ENCODE peak calls at places on chromosomes 11 and 22, in five cellular contexts. Z, L, I, Q and R are unnamed samples.

GRCh38 chr11:6755303-6755952 is 16.3 kb downstream of the OR2AG2 start:
- DNase-seq in Z (peak; percentile 63), L (peak; percentile 10), I (peak; percentile 58), Q (no peak), R (peak; percentile 24)

GRCh38 chr11:114149689-114150407 is 90.3 kb downstream of the ZBTB16 start:
- DNase-seq in Z (no peak), L (no peak), I (no peak), Q (no peak), R (no peak)

GRCh38 chr22:32020117-32020516 is 22.9 kb upstream of the SLC5A1 start:
- DNase-seq in Z (no peak), L (peak; percentile 5), I (no peak), Q (no peak), R (peak; percentile 51)

GRCh38 chr11:35035894-35036408 is 103.0 kb upstream of the CD44 start:
- DNase-seq in Z (no peak), L (no peak), I (no peak), Q (peak; percentile 85), R (no peak)

GRCh38 chr22:24427500-24428164 is at the start of gene ADORA2A:
- DNase-seq in Z (no peak), L (no peak), I (no peak), Q (peak; percentile 35), R (no peak)

GRCh38 chr11:107710301-107710700 is 1.6 kb downstream of the SLN start:
- DNase-seq in Z (no peak), L (no peak), I (no peak), Q (no peak), R (no peak)

GRCh38 chr11:132258865-132259264 is 888.5 kb downstream of the NTM start:
- DNase-seq in Z (no peak), L (no peak), I (no peak), Q (no peak), R (no peak)

GRCh38 chr22:25081409-25081824 is 118.2 kb upstream of the CRYBB3 start:
- DNase-seq in Z (peak; percentile 66), L (peak; percentile 56), I (peak; percentile 45), Q (no peak), R (peak; percentile 15)

GRCh38 chr11:12287009-12287373 is 90.4 kb upstream of the PARVA start:
- DNase-seq in Z (peak; percentile 31), L (peak; percentile 36), I (no peak), Q (no peak), R (peak; percentile 47)

GRCh38 chr11:76560219-76560618 is 110.3 kb downstream of the LRRC32 start:
- DNase-seq in Z (no peak), L (no peak), I (no peak), Q (no peak), R (peak; percentile 40)

GRCh38 chr11:83970061-83970671 is 684.0 kb upstream of the CCDC90B start:
- DNase-seq in Z (no peak), L (no peak), I (no peak), Q (peak; percentile 63), R (no peak)

GRCh38 chr11:103624708-103625623 is 411.5 kb upstream of the DDI1 start:
- DNase-seq in Z (no peak), L (no peak), I (no peak), Q (no peak), R (no peak)

GRCh38 chr11:118057424-118058145 is 19.3 kb upstream of the TMPRSS4 start:
- DNase-seq in Z (no peak), L (no peak), I (no peak), Q (no peak), R (no peak)

GRCh38 chr11:101010899-101011298 is 118.7 kb downstream of the PGR start:
- DNase-seq in Z (no peak), L (no peak), I (no peak), Q (no peak), R (no peak)

GRCh38 chr11:72573380-72573949 is 100.8 kb downstream of the PDE2A start:
- DNase-seq in Z (peak; percentile 85), L (peak; percentile 9), I (peak; percentile 88), Q (no peak), R (peak; percentile 23)

GRCh38 chr11:72574046-72574445 is 100.2 kb downstream of the PDE2A start:
- DNase-seq in Z (no peak), L (no peak), I (no peak), Q (no peak), R (no peak)

GRCh38 chr11:72570893-72571741 is 103.1 kb downstream of the PDE2A start:
- DNase-seq in Z (no peak), L (no peak), I (no peak), Q (no peak), R (no peak)

GRCh38 chr11:72568861-72569260 is 105.4 kb downstream of the PDE2A start:
- DNase-seq in Z (no peak), L (no peak), I (no peak), Q (no peak), R (no peak)

DNA sequence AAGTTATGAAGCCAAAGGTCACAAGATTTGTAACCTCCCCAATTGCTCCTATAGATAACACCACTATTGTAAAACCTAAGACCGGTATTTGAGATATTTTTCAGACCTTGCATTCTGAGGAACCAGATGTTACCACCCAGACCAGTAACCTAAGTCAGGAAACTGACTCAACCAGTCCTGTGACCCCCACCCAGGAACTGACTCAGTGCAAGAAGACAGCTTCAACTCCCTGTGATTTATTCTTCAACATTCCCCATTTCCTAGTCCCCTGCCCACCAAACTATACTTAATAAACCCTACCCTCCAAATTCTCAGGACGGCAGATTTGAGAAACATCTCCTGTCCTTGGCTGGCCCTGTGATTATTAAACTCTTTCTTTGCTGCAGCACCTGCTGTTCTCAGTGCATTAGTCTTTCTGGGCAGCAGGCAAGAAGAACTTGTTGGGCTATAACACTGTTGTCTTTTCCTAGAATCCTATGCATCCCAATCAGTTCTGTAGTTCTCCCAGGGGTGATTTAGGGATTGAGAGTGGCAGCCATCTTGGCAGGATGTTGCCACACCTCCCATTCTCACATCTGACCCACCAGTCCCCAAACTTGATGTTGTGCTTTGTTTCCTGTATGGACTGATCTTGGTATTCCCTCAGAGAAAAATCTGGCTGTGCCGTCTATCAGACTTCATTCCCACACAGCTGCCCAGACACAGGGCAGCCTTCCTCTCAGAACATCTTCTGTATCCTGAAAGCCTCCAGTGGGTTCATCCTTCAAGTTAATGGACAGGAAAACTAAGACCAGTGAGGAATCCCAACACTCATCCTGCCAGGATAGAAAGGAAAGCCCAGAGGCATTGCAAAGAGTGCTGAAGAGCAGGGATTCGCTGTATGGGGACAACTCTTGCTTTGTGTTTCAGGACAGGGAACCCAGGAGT is 104.0 kb downstream of the PDE2A start:
- DNase-seq in Z (no peak), L (no peak), I (no peak), Q (no peak), R (no peak)
- TF ChIP-seq SIN3A in Z (no peak), L (no peak), I (no peak), Q (no peak), R (no peak)

GRCh38 chr22:33875316-33875715 is 45.0 kb downstream of the LARGE1 start:
- DNase-seq in Z (no peak), L (no peak), I (no peak), Q (no peak), R (no peak)
- TF ChIP-seq ATF3 in Z (no peak), L (no peak), I (no peak), Q (no peak), R (no peak)

GRCh38 chr11:1531418-1531817 is 40.7 kb downstream of the DUSP8 start:
- DNase-seq in Z (no peak), L (no peak), I (no peak), Q (no peak), R (no peak)
- TF ChIP-seq SIN3A in Z (no peak), L (no peak), I (no peak), Q (no peak), R (no peak)

DNA sequence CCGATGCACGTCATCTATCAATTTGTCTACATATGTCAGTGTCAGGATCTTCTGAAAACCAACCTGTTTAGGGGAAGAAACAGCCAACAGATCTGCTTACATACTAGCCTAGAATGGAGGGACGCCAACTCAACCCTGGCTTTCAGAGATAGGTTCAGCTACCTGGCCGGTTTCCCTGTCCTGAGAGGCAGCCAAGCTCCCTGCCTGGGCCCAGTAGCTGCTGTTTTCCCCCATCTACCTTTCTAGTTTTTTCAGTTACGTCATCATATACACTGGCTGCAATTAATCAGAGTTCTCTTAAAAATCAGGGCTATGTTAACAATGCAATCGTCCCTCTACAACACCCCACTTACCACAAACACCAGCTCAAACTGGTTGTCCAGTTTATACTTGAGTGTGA is 1.0 kb downstream of the SRPRA start:
- DNase-seq in Z (no peak), L (no peak), I (no peak), Q (no peak), R (no peak)
- TF ChIP-seq ATF3 in Z (no peak), L (no peak), I (peak; percentile 80), Q (no peak), R (no peak)

GRCh38 chr22:37485714-37486223 is 415 bp downstream of the MFNG start:
- DNase-seq in Z (no peak), L (no peak), I (no peak), Q (no peak), R (no peak)

GRCh38 chr22:37485006-37485713 is 1.0 kb downstream of the MFNG start:
- DNase-seq in Z (no peak), L (no peak), I (no peak), Q (no peak), R (no peak)

GRCh38 chr22:37483050-37483449 is 3.1 kb downstream of the MFNG start:
- DNase-seq in Z (no peak), L (no peak), I (no peak), Q (no peak), R (no peak)

GRCh38 chr22:37483594-37484114 is 2.5 kb downstream of the MFNG start:
- DNase-seq in Z (no peak), L (peak; percentile 11), I (no peak), Q (no peak), R (no peak)

DNA sequence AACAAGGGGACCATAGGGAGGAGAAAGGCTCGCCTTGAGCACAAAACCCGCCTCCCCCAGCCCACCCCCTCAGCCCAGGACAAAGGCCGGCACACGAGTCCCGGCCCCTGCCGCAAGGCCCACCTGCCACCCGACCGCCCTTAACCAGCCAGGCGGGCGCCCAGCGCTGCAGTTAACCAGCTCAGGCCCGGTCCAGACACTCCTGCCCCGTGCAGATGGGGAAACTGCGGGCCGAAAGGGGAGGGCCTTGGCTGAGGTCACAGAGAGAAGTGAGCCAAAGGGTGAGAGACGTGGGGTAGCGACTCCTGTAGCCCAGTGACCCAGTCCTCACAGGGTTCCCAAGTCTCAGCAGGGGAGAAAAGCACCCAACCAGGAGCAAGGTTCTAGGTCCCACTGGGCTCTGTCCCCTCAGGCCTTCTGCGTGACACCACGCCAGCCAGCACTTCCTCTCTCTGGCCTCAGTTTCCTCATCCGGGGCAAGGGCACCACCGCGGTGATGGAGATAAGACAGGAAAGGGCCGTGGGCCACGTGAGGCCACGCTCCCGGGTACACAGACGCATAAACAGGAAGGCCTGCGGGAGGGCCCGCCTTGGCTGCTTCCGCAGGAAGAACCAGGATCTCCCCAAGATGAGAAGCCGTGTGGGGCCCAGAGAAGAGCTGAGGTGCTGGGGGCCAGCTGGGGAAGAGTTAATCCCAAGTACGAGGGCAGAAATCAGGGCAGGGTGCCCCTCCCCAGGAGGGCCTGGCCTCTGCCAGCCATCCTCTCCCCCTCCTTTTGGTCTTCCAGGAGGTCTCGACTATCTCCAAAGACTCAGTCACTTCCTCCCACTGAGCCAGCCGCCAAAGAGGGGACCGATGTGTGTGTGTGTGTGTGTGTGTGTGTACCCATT is 1.8 kb downstream of the MFNG start:
- DNase-seq in Z (no peak), L (no peak), I (no peak), Q (peak; percentile 75), R (no peak)
- TF ChIP-seq SIN3A in Z (no peak), L (no peak), I (no peak), Q (peak; percentile 63), R (no peak)

GRCh38 chr11:74019860-74020259 is 11.0 kb upstream of the UCP3 start:
- DNase-seq in Z (no peak), L (no peak), I (no peak), Q (peak; percentile 20), R (no peak)
- TF ChIP-seq ATF3 in Z (no peak), L (no peak), I (no peak), Q (no peak), R (no peak)

GRCh38 chr22:35539910-35540599 is 576 bp upstream of the RASD2 start:
- DNase-seq in Z (peak; percentile 74), L (no peak), I (peak; percentile 96), Q (no peak), R (no peak)
- TF ChIP-seq SIN3A in Z (no peak), L (no peak), I (no peak), Q (no peak), R (no peak)